ENCODE peak calls at places on chromosomes 2 and 18, in five cellular contexts. T is activated naive CD8-positive, alpha-beta T cell treated with anti-CD3 and anti-CD28 coated beads for 36 hours; Y is MCF 10A; D is LoVo; W is activated naive CD4-positive, alpha-beta T cell treated with anti-CD3 and anti-CD28 coated beads for 36 hours. G is an unnamed sample.

GRCh38 chr2:206921507-206921906 is 17.8 kb upstream of the CPO start:
- DNase-seq in T (no peak), Y (no peak), D (no peak), W (no peak), G (no peak)

GRCh38 chr2:196200557-196200956 is 29.2 kb upstream of the STK17B start:
- DNase-seq in T (peak; percentile 42), Y (no peak), D (no peak), W (peak; percentile 72), G (no peak)

GRCh38 chr18:64332851-64333250 is 184.0 kb upstream of the LINC00305 start:
- DNase-seq in T (no peak), Y (no peak), D (no peak), W (no peak), G (no peak)

GRCh38 chr2:241958818-241959545 is 89.5 kb downstream of the RTP5 start:
- DNase-seq in T (no peak), Y (no peak), D (no peak), W (no peak), G (peak; percentile 27)

GRCh38 chr2:105553538-105554196 is 154.8 kb upstream of the FHL2 start:
- DNase-seq in T (no peak), Y (peak; percentile 42), D (peak; percentile 45), W (no peak), G (no peak)

GRCh38 chr2:235507928-235508327 is 14.1 kb downstream of the AGAP1 start:
- DNase-seq in T (no peak), Y (no peak), D (no peak), W (no peak), G (no peak)

GRCh38 chr2:166632616-166633015 is 138.6 kb upstream of the SCN7A start:
- DNase-seq in T (no peak), Y (peak; percentile 90), D (no peak), W (no peak), G (no peak)

GRCh38 chr2:9423922-9424272 is 443 bp downstream of the CPSF3 start:
- DNase-seq in T (no peak), Y (no peak), D (no peak), W (peak; percentile 52), G (no peak)

GRCh38 chr2:118430510-118431187 is 342.4 kb downstream of the INSIG2 start:
- DNase-seq in T (no peak), Y (peak; percentile 92), D (peak; percentile 34), W (no peak), G (no peak)

GRCh38 chr2:188734688-188735087 is 239.5 kb upstream of the COL3A1 start:
- DNase-seq in T (no peak), Y (no peak), D (no peak), W (no peak), G (no peak)